ENCODE peak calls at places on chromosomes 16 and 17, in nine cellular contexts. X, G, Z, U, T, C, S, Y and O are unnamed samples.

GRCh38 chr16:55370762-55371482 is 46.9 kb downstream of the IRX6 start:
- DNase-seq in X (peak), Y (peak), T (peak), U (peak), G (peak), Z (peak), C (peak), S (no peak), O (peak)

GRCh38 chr17:66822009-66822408 is 12.9 kb upstream of the CACNG5 start:
- DNase-seq in S (no peak), U (no peak), C (no peak), G (no peak), Z (no peak), Y (no peak), X (no peak), T (no peak), O (no peak)

GRCh38 chr16:73163238-73163795 is 115.4 kb upstream of the ZFHX3 start:
- DNase-seq in C (no peak), G (no peak), Z (no peak), Y (no peak), T (no peak), S (no peak), U (no peak), X (peak), O (no peak)

GRCh38 chr17:73256220-73256619 is 5.5 kb downstream of the CPSF4L start:
- DNase-seq in T (no peak), U (no peak), C (no peak), G (no peak), Z (no peak), Y (no peak), X (no peak), S (no peak), O (no peak)

GRCh38 chr16:72241930-72242329 is 70.0 kb upstream of the PMFBP1 start:
- DNase-seq in Z (no peak), G (peak), U (no peak), C (peak), Y (peak), S (no peak), X (peak), T (no peak), O (no peak)

GRCh38 chr16:89018605-89019158 is 41.7 kb upstream of the CBFA2T3 start:
- DNase-seq in S (no peak), Z (peak), G (no peak), T (no peak), C (no peak), Y (no peak), X (no peak), U (no peak), O (no peak)

GRCh38 chr16:78677332-78677731 is 577.9 kb downstream of the WWOX start:
- DNase-seq in Z (no peak), G (no peak), T (no peak), Y (no peak), C (no peak), U (no peak), X (no peak), S (no peak), O (no peak)

GRCh38 chr16:73049051-73049910 is 1.4 kb upstream of the ZFHX3 start:
- DNase-seq in T (no peak), C (peak), G (no peak), S (no peak), Y (no peak), X (no peak), Z (no peak), U (no peak), O (no peak)

DNA sequence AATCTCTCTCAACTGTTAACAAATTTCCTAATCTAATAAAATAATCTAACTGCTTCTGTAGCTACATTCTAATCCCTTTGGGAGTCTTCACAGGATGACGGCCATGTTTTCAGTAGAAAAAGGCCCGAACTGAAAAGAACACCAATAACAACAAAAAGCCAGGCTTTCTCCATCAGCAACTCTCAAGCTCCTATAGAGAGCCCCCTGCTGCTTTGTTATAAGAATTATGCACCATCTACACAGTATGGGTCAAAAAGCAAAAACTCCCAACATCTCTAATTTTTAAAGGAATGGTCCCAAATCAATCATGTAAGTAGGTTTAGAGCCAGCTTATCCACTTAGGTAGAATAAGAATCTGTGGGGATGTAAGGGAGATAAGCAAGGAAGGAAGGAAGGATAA is 163.6 kb upstream of the C17orf78 start:
- DNase-seq in C (no peak), U (no peak), S (no peak), Y (no peak), Z (no peak), T (no peak), G (no peak), X (peak), O (no peak)
- TF ChIP-seq CTCF in C (no peak), U (no peak), S (no peak), Y (no peak), Z (no peak), T (no peak), G (no peak), X (peak), O (peak)

GRCh38 chr16:25108054-25108453 is 3.5 kb upstream of the LCMT1 start:
- DNase-seq in T (no peak), G (peak), U (no peak), X (no peak), Y (no peak), S (no peak), Z (no peak), C (no peak), O (no peak)

GRCh38 chr16:25110392-25110947 is 1.1 kb upstream of the LCMT1 start:
- DNase-seq in Y (no peak), T (no peak), X (no peak), C (no peak), S (no peak), Z (no peak), G (peak), U (no peak), O (no peak)

GRCh38 chr16:25109643-25110042 is 1.9 kb upstream of the LCMT1 start:
- DNase-seq in C (peak), S (no peak), G (peak), X (peak), Z (no peak), U (no peak), Y (no peak), T (no peak), O (no peak)

GRCh38 chr16:25107466-25107792 is 4.1 kb upstream of the LCMT1 start:
- DNase-seq in C (no peak), Y (no peak), S (no peak), T (no peak), U (no peak), X (no peak), Z (no peak), G (no peak), O (no peak)

GRCh38 chr16:25106567-25107465 is 4.7 kb upstream of the LCMT1 start:
- DNase-seq in S (peak), Y (peak), X (peak), U (peak), Z (peak), T (peak), G (peak), C (peak), O (peak)
- TF ChIP-seq CTCF in S (no peak), Y (no peak), X (no peak), U (no peak), Z (peak), T (peak), G (no peak), C (no peak), O (no peak)

GRCh38 chr17:7413346-7413985 is 5.8 kb downstream of the NLGN2 start:
- DNase-seq in Y (no peak), X (peak), G (no peak), S (no peak), T (no peak), U (no peak), C (no peak), Z (no peak), O (no peak)

GRCh38 chr17:7408863-7409262 is 1.2 kb downstream of the NLGN2 start:
- DNase-seq in T (no peak), G (no peak), X (no peak), C (no peak), S (no peak), U (no peak), Z (no peak), Y (no peak), O (no peak)

GRCh38 chr17:7409716-7410115 is 2.1 kb downstream of the NLGN2 start:
- DNase-seq in S (no peak), U (no peak), Y (no peak), G (no peak), T (no peak), C (no peak), X (no peak), Z (no peak), O (no peak)

GRCh38 chr17:7410634-7411426 is 3.2 kb downstream of the NLGN2 start:
- DNase-seq in G (no peak), S (no peak), Z (no peak), T (no peak), Y (no peak), C (no peak), U (no peak), X (no peak), O (no peak)

GRCh38 chr17:7411427-7411750 is 3.7 kb downstream of the NLGN2 start:
- DNase-seq in X (no peak), C (no peak), S (no peak), T (no peak), Z (no peak), Y (no peak), G (no peak), U (no peak), O (no peak)
- TF ChIP-seq CTCF in X (no peak), C (no peak), S (no peak), T (no peak), Z (no peak), Y (no peak), G (no peak), U (no peak), O (no peak)

DNA sequence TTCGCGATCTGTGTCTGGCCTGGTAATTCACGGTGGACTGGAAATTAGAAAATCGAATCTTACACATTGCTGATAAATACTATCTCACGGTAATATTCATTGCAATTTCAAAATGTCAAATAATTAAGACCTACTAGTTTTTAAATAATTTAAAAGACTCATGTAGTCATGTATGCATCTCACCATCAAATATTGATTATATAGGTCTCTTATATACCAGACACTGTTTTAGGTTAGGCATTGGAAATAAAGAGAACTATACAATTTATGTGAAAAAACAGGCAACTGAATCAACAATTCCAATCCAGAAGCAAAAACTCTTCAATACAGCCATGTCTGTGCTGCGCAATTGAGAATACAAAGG is 7.5 kb upstream of the PIRT start:
- DNase-seq in T (no peak), Y (no peak), Z (no peak), U (no peak), S (no peak), C (no peak), X (no peak), G (no peak), O (no peak)
- TF ChIP-seq CTCF in T (no peak), Y (peak), Z (no peak), U (no peak), S (peak), C (no peak), X (no peak), G (no peak), O (peak)